ENCODE peak calls at places on chromosomes 16 and 17, in seven cellular contexts. X, Y, Z, K, D, P and W are unnamed samples.

GRCh38 chr17:48127371-48128051 is 19.9 kb downstream of the SNX11 start:
- DNase-seq in X (no peak), Y (no peak), Z (no peak), K (no peak), D (no peak), P (no peak), W (no peak)

GRCh38 chr17:1008008-1008761 is 11.3 kb downstream of the TIMM22 start:
- DNase-seq in X (peak; percentile 61), Y (no peak), Z (no peak), K (no peak), D (peak; percentile 74), P (peak; percentile 72), W (peak; percentile 55)

GRCh38 chr16:68300736-68301459 is 9.8 kb downstream of the SLC7A6OS start:
- DNase-seq in X (no peak), Y (no peak), Z (no peak), K (no peak), D (peak; percentile 40), P (no peak), W (no peak)

GRCh38 chr16:85867189-85867588 is 31.8 kb upstream of the IRF8 start:
- DNase-seq in X (no peak), Y (no peak), Z (no peak), K (no peak), D (no peak), P (no peak), W (no peak)

GRCh38 chr16:28989363-28989762 is 4.5 kb downstream of the LAT start:
- DNase-seq in X (no peak), Y (no peak), Z (no peak), K (no peak), D (no peak), P (no peak), W (no peak)

GRCh38 chr16:27690604-27691003 is 140.7 kb downstream of the KATNIP start:
- DNase-seq in X (no peak), Y (peak; percentile 5), Z (no peak), K (no peak), D (no peak), P (no peak), W (no peak)

GRCh38 chr17:50638851-50639767 is 4.4 kb downstream of the ABCC3 start:
- DNase-seq in X (peak; percentile 91), Y (peak; percentile 97), Z (peak; percentile 98), K (peak; percentile 99), D (peak; percentile 94), P (peak; percentile 72), W (peak; percentile 94)

GRCh38 chr16:50166511-50167500 is 13.7 kb downstream of the TENT4B start:
- DNase-seq in X (no peak), Y (no peak), Z (no peak), K (no peak), D (no peak), P (no peak), W (no peak)

GRCh38 chr16:4544483-4544882 is 5.9 kb upstream of the CDIP1 start:
- DNase-seq in X (no peak), Y (no peak), Z (no peak), K (no peak), D (no peak), P (no peak), W (no peak)

GRCh38 chr16:86939609-86940008 is 361.3 kb downstream of the FOXL1 start:
- DNase-seq in X (no peak), Y (no peak), Z (no peak), K (no peak), D (no peak), P (no peak), W (no peak)

GRCh38 chr16:69324013-69324531 is 6.3 kb downstream of the PDF start:
- DNase-seq in X (peak; percentile 34), Y (no peak), Z (peak; percentile 58), K (peak; percentile 76), D (no peak), P (peak; percentile 64), W (peak; percentile 53)

GRCh38 chr17:32610027-32610650 is 123.3 kb downstream of the CDK5R1 start:
- DNase-seq in X (no peak), Y (no peak), Z (no peak), K (no peak), D (no peak), P (no peak), W (no peak)

GRCh38 chr17:5467416-5467815 is 1.4 kb downstream of the DHX33 start:
- DNase-seq in X (no peak), Y (no peak), Z (no peak), K (no peak), D (no peak), P (no peak), W (no peak)

GRCh38 chr17:57559226-57559625 is 185.9 kb downstream of the CCDC182 start:
- DNase-seq in X (no peak), Y (no peak), Z (no peak), K (no peak), D (no peak), P (no peak), W (no peak)

GRCh38 chr17:75417054-75417453 is 11.6 kb upstream of the GRB2 start:
- DNase-seq in X (no peak), Y (no peak), Z (no peak), K (no peak), D (no peak), P (no peak), W (peak; percentile 53)

GRCh38 chr16:87057291-87057881 is 259.8 kb downstream of the C16orf95 start:
- DNase-seq in X (no peak), Y (no peak), Z (no peak), K (no peak), D (peak; percentile 24), P (no peak), W (peak; percentile 68)

GRCh38 chr17:57195790-57196460 is 60.4 kb upstream of the MSI2 start:
- DNase-seq in X (no peak), Y (no peak), Z (no peak), K (no peak), D (no peak), P (no peak), W (no peak)

GRCh38 chr17:77840156-77840555 is 118.3 kb upstream of the TNRC6C start:
- DNase-seq in X (no peak), Y (peak; percentile 39), Z (no peak), K (no peak), D (peak; percentile 37), P (peak; percentile 71), W (no peak)

GRCh38 chr16:4780235-4780634 is 7.9 kb downstream of the SEPTIN12 start:
- DNase-seq in X (no peak), Y (peak; percentile 23), Z (no peak), K (no peak), D (no peak), P (no peak), W (no peak)

GRCh38 chr17:43365356-43365755 is 33.4 kb upstream of the ARL4D start:
- DNase-seq in X (no peak), Y (no peak), Z (no peak), K (no peak), D (no peak), P (no peak), W (no peak)

GRCh38 chr17:57892820-57893595 is 43.2 kb upstream of the MRPS23 start:
- DNase-seq in X (peak; percentile 94), Y (peak; percentile 98), Z (peak; percentile 88), K (peak; percentile 81), D (peak; percentile 99), P (peak; percentile 99), W (peak; percentile 89)

GRCh38 chr17:27384261-27384701 is 72.0 kb upstream of the KSR1 start:
- DNase-seq in X (no peak), Y (peak; percentile 96), Z (peak; percentile 69), K (peak; percentile 63), D (peak; percentile 89), P (peak; percentile 76), W (peak; percentile 30)

GRCh38 chr17:32520737-32521399 is 34.1 kb downstream of the CDK5R1 start:
- DNase-seq in X (no peak), Y (no peak), Z (no peak), K (no peak), D (peak; percentile 5), P (no peak), W (no peak)

GRCh38 chr16:46721885-46722284 is 26.3 kb downstream of the MYLK3 start:
- DNase-seq in X (no peak), Y (no peak), Z (no peak), K (no peak), D (no peak), P (peak; percentile 34), W (no peak)

GRCh38 chr17:34131386-34131785 is 123.7 kb upstream of the CCL2 start:
- DNase-seq in X (no peak), Y (no peak), Z (no peak), K (no peak), D (no peak), P (no peak), W (no peak)

GRCh38 chr16:78134944-78135619 is 35.6 kb downstream of the WWOX start:
- DNase-seq in X (no peak), Y (no peak), Z (no peak), K (no peak), D (no peak), P (no peak), W (no peak)
- H3K4me1 ChIP-seq in X (no peaks in the 10 kb centered on the region), Y (no peaks in the 10 kb centered on the region), Z (peaks cover 20% of the 10 kb centered on the region), K (peaks cover 33% of the 10 kb centered on the region), D (no peaks in the 10 kb centered on the region), P (no peaks in the 10 kb centered on the region), W (no peaks in the 10 kb centered on the region)

GRCh38 chr17:30906101-30906911 is at the start of gene TEFM:
- DNase-seq in X (peak; percentile 82), Y (peak; percentile 92), Z (peak; percentile 87), K (peak; percentile 91), D (peak; percentile 91), P (peak; percentile 81), W (peak; percentile 91)
- TF ChIP-seq POLR2A in X (no peak), Y (peak; percentile 81), Z (peak; percentile 77), K (no peak), D (peak; percentile 51), P (peak; percentile 23), W (no peak)

GRCh38 chr16:73711441-73712080 is 585.1 kb upstream of the PSMD7 start:
- DNase-seq in X (no peak), Y (no peak), Z (no peak), K (no peak), D (no peak), P (no peak), W (no peak)

GRCh38 chr16:73710526-73710925 is 586.1 kb upstream of the PSMD7 start:
- DNase-seq in X (no peak), Y (no peak), Z (no peak), K (no peak), D (no peak), P (no peak), W (no peak)

GRCh38 chr16:73713301-73713700 is 583.3 kb upstream of the PSMD7 start:
- DNase-seq in X (no peak), Y (no peak), Z (no peak), K (no peak), D (no peak), P (no peak), W (no peak)

GRCh38 chr16:73714976-73715375 is 581.6 kb upstream of the PSMD7 start:
- DNase-seq in X (no peak), Y (no peak), Z (no peak), K (no peak), D (no peak), P (no peak), W (no peak)

GRCh38 chr16:73713817-73714495 is 582.7 kb upstream of the PSMD7 start:
- DNase-seq in X (peak; percentile 19), Y (peak; percentile 4), Z (no peak), K (no peak), D (no peak), P (no peak), W (peak; percentile 55)
- H3K4me1 ChIP-seq in X (peaks cover 4% of the 10 kb centered on the region), Y (no peaks in the 10 kb centered on the region), Z (peaks cover 4% of the 10 kb centered on the region), K (peaks cover 20% of the 10 kb centered on the region), D (peaks cover 26% of the 10 kb centered on the region), P (no peaks in the 10 kb centered on the region), W (no peaks in the 10 kb centered on the region)

DNA sequence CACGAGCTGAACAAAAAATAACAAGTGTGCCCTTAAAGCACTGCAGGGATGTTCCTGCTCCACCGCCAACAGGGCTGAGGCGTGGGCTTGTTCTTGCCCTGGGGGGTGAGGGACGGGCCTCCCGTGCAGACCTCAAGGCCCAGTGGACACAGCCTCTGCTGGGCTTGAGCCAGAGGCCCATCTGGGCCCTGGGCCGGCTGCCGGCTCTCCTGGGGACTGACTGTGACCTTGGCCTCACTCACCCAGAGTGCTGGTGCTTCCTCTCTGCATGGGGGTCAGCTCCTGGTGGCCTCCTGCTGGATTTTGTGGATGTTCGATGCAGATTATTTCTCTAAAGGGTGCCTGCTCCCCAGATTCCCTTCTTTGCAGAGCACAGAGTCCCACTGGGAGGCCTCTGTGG is 54.2 kb upstream of the CDR2 start:
- DNase-seq in X (no peak), Y (no peak), Z (no peak), K (no peak), D (no peak), P (no peak), W (peak; percentile 50)
- TF ChIP-seq POLR2A in X (no peak), Y (no peak), Z (no peak), K (no peak), D (no peak), P (no peak), W (no peak)